ENCODE peak calls at places on chromosome 21, in seven cellular contexts. H is A549, S is K562, Y is HepG2, G is HCT116, I is H1, C is GM12878. Z is an unnamed sample. For H3K4me1, the result is how much of the 10 kb centered on the place peaks cover.

GRCh38 chr21:27646691-27647090 is 679.8 kb upstream of the ADAMTS5 start:
- DNase-seq in I (no peak), G (no peak), C (no peak), S (no peak), H (no peak), Y (no peak), Z (no peak)

GRCh38 chr21:25127007-25127406 is 480.3 kb downstream of the MRPL39 start:
- DNase-seq in H (no peak), Y (no peak), C (no peak), I (no peak), S (no peak), G (no peak), Z (no peak)

GRCh38 chr21:16912075-16912474 is 600.8 kb upstream of the CXADR start:
- DNase-seq in G (no peak), C (no peak), I (no peak), Y (no peak), H (no peak), S (no peak), Z (peak)

GRCh38 chr21:27192286-27192685 is 225.4 kb upstream of the ADAMTS5 start:
- DNase-seq in H (no peak), Y (no peak), S (no peak), C (no peak), G (no peak), I (no peak), Z (no peak)

GRCh38 chr21:42685036-42685435 is 31.6 kb downstream of the PDE9A start:
- DNase-seq in S (no peak), H (no peak), C (no peak), Y (no peak), G (no peak), I (no peak), Z (no peak)

GRCh38 chr21:38303300-38303699 is 46.5 kb downstream of the KCNJ15 start:
- DNase-seq in C (no peak), Y (no peak), S (no peak), H (peak), G (no peak), I (no peak), Z (peak)

GRCh38 chr21:42247716-42248115 is 28.8 kb downstream of the ABCG1 start:
- DNase-seq in I (no peak), H (no peak), C (no peak), G (no peak), Y (no peak), S (no peak), Z (no peak)

GRCh38 chr21:18716578-18717138 is 313.1 kb upstream of the TMPRSS15 start:
- DNase-seq in H (no peak), I (no peak), G (no peak), C (no peak), S (no peak), Y (no peak), Z (no peak)

GRCh38 chr21:38905751-38906150 is 100.0 kb downstream of the ETS2 start:
- DNase-seq in I (no peak), G (no peak), S (no peak), C (no peak), H (no peak), Y (no peak), Z (no peak)

GRCh38 chr21:29299906-29300546 is 1.3 kb downstream of the BACH1 start:
- DNase-seq in C (peak), H (peak), Y (peak), G (peak), S (peak), I (no peak), Z (peak)

GRCh38 chr21:42142141-42142540 is 71.0 kb downstream of the UMODL1 start:
- DNase-seq in S (no peak), C (no peak), I (no peak), G (no peak), Y (no peak), H (no peak), Z (no peak)

GRCh38 chr21:42631142-42631541 is 22.3 kb upstream of the PDE9A start:
- DNase-seq in Y (no peak), C (no peak), H (no peak), S (no peak), I (no peak), G (no peak), Z (no peak)

GRCh38 chr21:38806942-38807284 is 1.2 kb downstream of the ETS2 start:
- DNase-seq in G (no peak), C (no peak), S (no peak), H (no peak), Y (no peak), I (no peak), Z (peak)

GRCh38 chr21:42554251-42554937 is 40.7 kb downstream of the SLC37A1 start:
- DNase-seq in G (no peak), H (no peak), Y (no peak), C (no peak), S (no peak), I (no peak), Z (no peak)

GRCh38 chr21:17550671-17551308 is 37.9 kb downstream of the CXADR start:
- DNase-seq in G (no peak), I (no peak), C (no peak), Y (no peak), H (no peak), S (no peak), Z (no peak)

GRCh38 chr21:41953249-41953830 is 478 bp downstream of the C2CD2 start:
- DNase-seq in G (no peak), C (no peak), H (no peak), S (no peak), I (no peak), Y (no peak), Z (no peak)

GRCh38 chr21:40846566-40847411 is at the start of gene DSCAM:
- DNase-seq in H (no peak), Y (no peak), I (no peak), G (no peak), S (no peak), C (no peak), Z (no peak)

GRCh38 chr21:38625000-38625399 is 126.7 kb upstream of the ERG start:
- DNase-seq in C (no peak), Y (no peak), H (no peak), I (no peak), S (no peak), G (no peak), Z (no peak)

GRCh38 chr21:39556176-39556575 is 56.6 kb upstream of the B3GALT5 start:
- DNase-seq in I (no peak), G (no peak), S (no peak), H (no peak), Y (no peak), C (no peak), Z (no peak)

GRCh38 chr21:38631676-38632075 is 133.4 kb upstream of the ERG start:
- DNase-seq in G (no peak), C (no peak), S (no peak), H (no peak), I (no peak), Y (no peak), Z (no peak)

GRCh38 chr21:24955275-24955961 is 651.9 kb downstream of the MRPL39 start:
- DNase-seq in I (no peak), H (no peak), S (no peak), G (no peak), Y (no peak), C (peak), Z (no peak)

GRCh38 chr21:37828515-37828914 is 87.7 kb downstream of the KCNJ6 start:
- DNase-seq in S (no peak), Y (no peak), I (no peak), G (no peak), H (no peak), C (no peak), Z (no peak)

GRCh38 chr21:41432567-41433460 is 6.8 kb downstream of the MX1 start:
- DNase-seq in I (no peak), H (no peak), Y (no peak), C (no peak), G (no peak), S (no peak), Z (no peak)

GRCh38 chr21:23939369-23940065 is 1667.8 kb downstream of the MRPL39 start:
- DNase-seq in S (no peak), Y (no peak), I (no peak), H (no peak), C (no peak), G (no peak), Z (no peak)

GRCh38 chr21:43872549-43873198 is 7.7 kb downstream of the AGPAT3 start:
- DNase-seq in S (no peak), G (no peak), H (no peak), I (no peak), C (no peak), Y (no peak), Z (no peak)

GRCh38 chr21:29306920-29307319 is 8.2 kb downstream of the BACH1 start:
- DNase-seq in Y (no peak), G (no peak), S (no peak), H (no peak), C (no peak), I (no peak), Z (no peak)

GRCh38 chr21:26236281-26236680 is 65.7 kb upstream of the APP start:
- DNase-seq in Y (no peak), I (no peak), H (no peak), S (no peak), C (no peak), G (no peak), Z (no peak)

GRCh38 chr21:38853421-38853919 is 47.7 kb downstream of the ETS2 start:
- DNase-seq in S (no peak), C (no peak), H (peak), I (no peak), G (peak), Y (peak), Z (peak)

GRCh38 chr21:24671901-24672300 is 935.4 kb downstream of the MRPL39 start:
- DNase-seq in G (no peak), C (no peak), Y (no peak), S (no peak), I (no peak), H (no peak), Z (no peak)

GRCh38 chr21:44887807-44888580 is 14.5 kb upstream of the PTTG1IP start:
- DNase-seq in G (no peak), C (no peak), Y (no peak), S (no peak), I (no peak), H (no peak), Z (no peak)

GRCh38 chr21:44885615-44886014 is 12.1 kb upstream of the PTTG1IP start:
- DNase-seq in Y (no peak), S (no peak), I (no peak), C (no peak), H (no peak), G (no peak), Z (no peak)

GRCh38 chr21:44886113-44887075 is 12.9 kb upstream of the PTTG1IP start:
- DNase-seq in H (no peak), S (no peak), Y (no peak), G (no peak), C (no peak), I (no peak), Z (no peak)

GRCh38 chr21:44888581-44889550 is 15.4 kb upstream of the PTTG1IP start:
- DNase-seq in C (no peak), G (no peak), Y (no peak), H (no peak), I (no peak), S (no peak), Z (no peak)

DNA sequence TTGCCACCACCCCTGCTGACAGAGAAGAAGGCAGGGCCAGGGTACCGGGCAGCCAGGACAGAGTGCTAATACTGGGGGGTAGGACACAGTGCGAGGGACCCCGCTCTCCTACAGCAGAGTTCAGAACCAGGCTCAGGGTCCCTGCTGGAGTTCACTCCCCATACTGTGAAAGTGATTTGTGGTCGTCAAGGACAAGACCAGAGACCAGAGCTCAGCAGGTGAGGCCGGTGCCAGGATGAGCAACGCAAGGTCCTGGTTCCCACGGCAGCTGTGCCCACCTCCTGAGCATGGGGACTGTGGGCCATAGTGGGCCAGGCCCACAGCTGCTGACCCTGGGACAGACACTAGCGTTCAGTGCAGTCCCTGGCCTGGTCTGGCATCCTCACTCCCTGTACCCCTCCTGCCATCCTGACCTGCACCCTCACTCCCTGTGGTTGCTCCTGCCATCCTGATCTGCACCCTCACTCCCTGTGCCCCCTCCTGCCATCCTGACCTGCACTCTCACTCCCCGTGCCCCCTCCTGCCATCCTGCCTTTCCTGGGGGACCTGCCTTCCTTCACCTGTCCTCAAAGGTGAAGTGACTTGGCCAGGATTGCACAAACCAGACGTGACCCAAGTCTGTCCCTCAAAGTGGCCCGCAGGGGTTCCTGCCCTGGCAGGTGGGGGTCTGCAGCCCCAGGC is 13.8 kb upstream of the PTTG1IP start:
- DNase-seq in I (no peak), H (no peak), G (no peak), C (no peak), Y (no peak), S (no peak), Z (no peak)
- H3K4me1 ChIP-seq in I (under half), H (under half), G (under half), C (under half), Y (half or more), S (under half), Z (under half)

GRCh38 chr21:14916676-14917141 is 148.1 kb downstream of the NRIP1 start:
- DNase-seq in Y (no peak), G (no peak), C (no peak), S (no peak), H (no peak), I (no peak), Z (peak)
- TF ChIP-seq CEBPB in Y (no peak), G (no peak), C (no peak), S (no peak), H (no peak), I (no peak), Z (no peak)

DNA sequence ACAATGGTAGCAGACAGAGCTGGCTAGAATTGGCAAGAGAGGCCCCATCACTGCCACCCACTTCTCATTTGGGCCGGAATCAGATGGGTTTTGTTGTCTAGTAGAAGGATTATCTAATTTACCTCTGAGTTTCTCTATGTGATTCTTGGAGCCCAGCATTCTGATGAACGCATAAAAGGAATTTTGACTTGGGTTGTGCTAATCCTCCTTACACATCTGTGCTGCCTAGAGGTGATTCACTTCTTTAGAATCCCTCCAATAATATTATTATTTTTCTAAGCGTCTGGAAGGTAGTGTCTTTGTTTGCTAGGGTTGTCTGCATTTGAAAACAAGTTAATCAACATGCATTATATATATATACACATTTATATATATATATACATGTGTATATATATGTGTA is 118.1 kb downstream of the RUNX1 start:
- DNase-seq in I (no peak), G (no peak), H (no peak), S (no peak), Y (no peak), C (no peak), Z (peak)
- H3K4me1 ChIP-seq in I (under half), G (under half), H (under half), S (under half), Y (under half), C (under half), Z (under half)

GRCh38 chr21:36506482-36506881 is 26.6 kb upstream of the CLDN14 start:
- DNase-seq in C (no peak), G (no peak), Y (no peak), S (no peak), H (no peak), I (no peak), Z (no peak)

GRCh38 chr21:36507397-36508018 is 27.6 kb upstream of the CLDN14 start:
- DNase-seq in Y (no peak), C (no peak), S (no peak), I (no peak), H (no peak), G (no peak), Z (peak)

GRCh38 chr21:36502365-36502764 is 22.4 kb upstream of the CLDN14 start:
- DNase-seq in G (no peak), H (no peak), I (no peak), C (no peak), Y (no peak), S (no peak), Z (no peak)

GRCh38 chr21:36501589-36501892 is 21.6 kb upstream of the CLDN14 start:
- DNase-seq in C (no peak), I (no peak), S (no peak), Y (no peak), H (no peak), G (no peak), Z (no peak)

GRCh38 chr21:36504067-36505058 is 24.4 kb upstream of the CLDN14 start:
- DNase-seq in I (no peak), H (peak), Y (peak), S (peak), C (no peak), G (peak), Z (peak)
- TF ChIP-seq CEBPB in I (no peak), H (no peak), Y (no peak), S (no peak), C (no peak), G (no peak), Z (no peak)

DNA sequence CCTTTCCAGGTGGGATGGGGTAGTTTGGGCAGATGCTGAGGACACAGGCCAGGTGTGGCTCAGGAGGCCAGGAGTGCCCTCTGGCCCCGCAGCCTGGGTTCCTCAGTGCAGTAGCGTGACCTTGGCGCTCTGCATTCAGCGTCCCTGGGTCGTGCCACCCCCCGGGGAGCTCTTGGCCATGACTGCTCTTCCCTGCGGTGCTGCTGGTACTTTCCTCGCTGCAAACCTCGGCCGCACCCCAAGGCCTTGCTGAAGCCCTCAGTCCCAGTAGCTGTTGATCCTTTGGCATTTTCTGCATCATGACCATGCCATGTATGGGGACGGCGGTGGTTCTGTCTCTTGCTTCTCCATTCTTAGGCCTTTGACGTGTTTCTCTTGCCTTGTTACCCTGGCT is 13.8 kb downstream of the SLX9 start:
- DNase-seq in S (no peak), H (no peak), C (no peak), I (no peak), G (no peak), Y (no peak), Z (no peak)
- H3K4me1 ChIP-seq in S (under half), H (under half), C (under half), I (under half), G (under half), Y (under half), Z (under half)

GRCh38 chr21:31798842-31799691 is 67.1 kb upstream of the SCAF4 start:
- DNase-seq in G (no peak), I (no peak), Y (no peak), H (no peak), S (no peak), C (no peak), Z (peak)
- TF ChIP-seq CEBPB in G (no peak), I (no peak), Y (no peak), H (no peak), S (no peak), C (no peak), Z (no peak)

DNA sequence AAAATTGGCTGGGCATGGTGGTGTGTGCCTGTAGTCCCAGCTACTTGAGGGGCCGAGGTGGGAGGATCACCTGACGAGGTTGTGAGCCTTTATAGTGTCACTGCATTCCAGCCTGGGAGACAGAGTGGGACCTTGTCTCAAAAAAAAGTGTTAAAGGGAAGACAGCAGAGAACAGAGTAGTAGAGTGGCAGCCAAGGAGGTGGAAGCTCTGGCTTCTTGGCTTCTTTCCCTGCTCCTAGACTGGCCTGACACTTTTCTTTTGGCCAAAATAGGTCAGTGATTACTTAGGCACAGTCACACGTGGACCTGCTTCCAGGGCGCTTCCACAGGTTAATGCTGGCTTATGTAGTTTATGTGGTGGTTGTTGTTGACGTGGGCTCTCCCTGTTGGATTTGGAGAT is 3.2 kb downstream of the DIP2A start:
- DNase-seq in S (no peak), Y (no peak), H (no peak), C (no peak), I (no peak), G (no peak), Z (no peak)
- H3K4me1 ChIP-seq in S (under half), Y (under half), H (under half), C (under half), I (under half), G (under half), Z (under half)

GRCh38 chr21:31107151-31107785 is 69.0 kb upstream of the KRTAP19-8 start:
- DNase-seq in H (no peak), S (no peak), G (no peak), C (no peak), I (no peak), Y (no peak), Z (peak)
- TF ChIP-seq CEBPB in H (no peak), S (no peak), G (no peak), C (no peak), I (no peak), Y (no peak), Z (no peak)

DNA sequence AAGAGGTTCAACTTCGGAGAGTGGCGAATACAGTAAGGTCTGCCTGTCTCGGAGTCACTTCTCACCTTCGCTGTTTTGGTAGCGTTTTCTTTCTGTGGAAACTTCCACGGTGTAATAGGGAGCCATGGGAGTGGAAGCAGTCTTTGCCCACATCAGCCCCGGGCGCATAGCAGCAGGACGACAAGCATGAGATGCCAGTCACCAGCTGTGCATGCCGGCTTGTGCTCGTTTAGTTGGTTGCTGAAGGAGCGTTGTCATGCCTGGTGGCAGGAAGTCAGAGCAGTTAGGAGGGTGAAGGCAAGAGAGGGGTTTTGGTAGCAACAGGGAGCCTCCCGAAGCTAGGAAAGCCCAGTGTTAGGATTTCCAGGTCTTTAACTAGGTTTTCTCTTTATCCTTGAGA is 58.8 kb downstream of the MRPS6 start:
- DNase-seq in H (no peak), Y (no peak), I (no peak), G (no peak), C (no peak), S (no peak), Z (no peak)
- H3K4me1 ChIP-seq in H (under half), Y (under half), I (under half), G (under half), C (under half), S (under half), Z (under half)

DNA sequence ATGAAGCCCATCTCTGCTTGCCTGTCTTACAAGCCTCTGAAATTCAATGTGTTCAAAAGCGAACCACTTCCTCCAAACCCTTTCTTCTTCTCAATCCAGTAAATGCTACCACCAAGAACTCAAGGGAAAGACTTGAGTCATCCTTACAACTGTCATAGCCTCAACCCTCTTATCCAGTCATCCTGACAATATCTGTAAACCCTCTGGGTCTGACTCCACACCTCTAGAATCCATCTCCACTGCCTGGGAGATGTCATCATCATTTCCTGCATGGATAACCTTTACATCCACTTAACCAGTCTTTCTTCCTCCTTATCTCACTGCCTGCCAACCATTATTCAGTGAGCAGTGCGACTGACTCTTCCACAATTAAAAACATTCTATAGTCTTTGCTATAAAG is 441.1 kb downstream of the SETD4 start:
- DNase-seq in I (no peak), H (no peak), Y (no peak), C (no peak), S (no peak), G (no peak), Z (peak)
- TF ChIP-seq CEBPB in I (no peak), H (no peak), Y (no peak), C (no peak), S (peak), G (no peak), Z (peak)